ENCODE peak calls at places on chromosome 13, in five cellular contexts. S is A673, P is foreskin fibroblast, Y is suprapubic skin, H is NCI-H1436 treated with DMSO at 0.1 percent for 48 hours. I is an unnamed sample.

GRCh38 chr13:27667946-27668345 is 46.3 kb downstream of the POLR1D start:
- DNase-seq in S (no peak), P (no peak), Y (no peak), H (no peak), I (no peak)

GRCh38 chr13:100389617-100390016 is 199.0 kb downstream of the GGACT start:
- DNase-seq in S (no peak), P (no peak), Y (no peak), H (no peak), I (no peak)

GRCh38 chr13:31444266-31444862 is 244.6 kb downstream of the B3GLCT start:
- DNase-seq in S (no peak), P (peak), Y (no peak), H (no peak), I (peak)

GRCh38 chr13:111448504-111448903 is 128.1 kb downstream of the TEX29 start:
- DNase-seq in S (no peak), P (no peak), Y (no peak), H (no peak), I (no peak)

GRCh38 chr13:95956589-95957148 is 96.5 kb downstream of the UGGT2 start:
- DNase-seq in S (no peak), P (peak), Y (no peak), H (no peak), I (no peak)

GRCh38 chr13:27960362-27961226 is 8.5 kb downstream of the CDX2 start:
- DNase-seq in S (peak), P (peak), Y (no peak), H (no peak), I (peak)

GRCh38 chr13:99419591-99420243 is 81.6 kb upstream of the TM9SF2 start:
- DNase-seq in S (no peak), P (no peak), Y (peak), H (no peak), I (no peak)

GRCh38 chr13:25046985-25047660 is 48.8 kb upstream of the PABPC3 start:
- DNase-seq in S (peak), P (peak), Y (no peak), H (no peak), I (peak)

GRCh38 chr13:100454876-100455275 is 133.7 kb downstream of the GGACT start:
- DNase-seq in S (peak), P (peak), Y (no peak), H (no peak), I (no peak)

GRCh38 chr13:88461272-88462009 is 790.3 kb downstream of the SLITRK5 start:
- DNase-seq in S (no peak), P (no peak), Y (no peak), H (no peak), I (no peak)

GRCh38 chr13:108902557-108903155 is 273.2 kb downstream of the MYO16 start:
- DNase-seq in S (no peak), P (peak), Y (no peak), H (no peak), I (no peak)

GRCh38 chr13:89856512-89856911 is 1491.0 kb upstream of the MIR17HG start:
- DNase-seq in S (no peak), P (no peak), Y (no peak), H (no peak), I (peak)

GRCh38 chr13:44853641-44854040 is 135.6 kb downstream of the NUFIP1 start:
- DNase-seq in S (no peak), P (peak), Y (no peak), H (no peak), I (no peak)

GRCh38 chr13:100442095-100442832 is 146.3 kb downstream of the GGACT start:
- DNase-seq in S (no peak), P (no peak), Y (no peak), H (no peak), I (no peak)

GRCh38 chr13:90414691-90415596 is 932.5 kb upstream of the MIR17HG start:
- DNase-seq in S (peak), P (peak), Y (no peak), H (no peak), I (no peak)

GRCh38 chr13:113211774-113212173 is 2.4 kb downstream of the CUL4A start:
- DNase-seq in S (peak), P (no peak), Y (no peak), H (no peak), I (peak)

GRCh38 chr13:112627161-112627560 is 39.2 kb upstream of the TUBGCP3 start:
- DNase-seq in S (no peak), P (no peak), Y (no peak), H (no peak), I (no peak)

GRCh38 chr13:37039908-37040307 is 19.6 kb downstream of the SUPT20H start:
- DNase-seq in S (no peak), P (no peak), Y (no peak), H (no peak), I (no peak)

GRCh38 chr13:66117573-66117972 is 1112.6 kb downstream of the PCDH9 start:
- DNase-seq in S (no peak), P (no peak), Y (no peak), H (no peak), I (no peak)

GRCh38 chr13:99442273-99442895 is 58.9 kb upstream of the TM9SF2 start:
- DNase-seq in S (peak), P (peak), Y (no peak), H (no peak), I (peak)

GRCh38 chr13:44140146-44140545 is 233.5 kb upstream of the SERP2 start:
- DNase-seq in S (no peak), P (no peak), Y (no peak), H (peak), I (peak)

GRCh38 chr13:105466376-105466775 is 1069.1 kb downstream of the EFNB2 start:
- DNase-seq in S (no peak), P (no peak), Y (no peak), H (no peak), I (peak)

GRCh38 chr13:31848621-31849020 is 109.3 kb downstream of the RXFP2 start:
- DNase-seq in S (no peak), P (no peak), Y (no peak), H (no peak), I (no peak)

GRCh38 chr13:24997367-24997967 is 98.5 kb upstream of the PABPC3 start:
- DNase-seq in S (peak), P (peak), Y (no peak), H (no peak), I (peak)

GRCh38 chr13:107124129-107124718 is 556.3 kb upstream of the ARGLU1 start:
- DNase-seq in S (peak), P (peak), Y (no peak), H (no peak), I (peak)

GRCh38 chr13:65756071-65756671 is 1474.0 kb downstream of the PCDH9 start:
- DNase-seq in S (no peak), P (no peak), Y (no peak), H (no peak), I (no peak)

GRCh38 chr13:80841346-80841882 is 500.5 kb upstream of the SPRY2 start:
- DNase-seq in S (no peak), P (peak), Y (no peak), H (no peak), I (no peak)

GRCh38 chr13:30504081-30504480 is 38.3 kb upstream of the HMGB1 start:
- DNase-seq in S (no peak), P (peak), Y (no peak), H (no peak), I (peak)

GRCh38 chr13:105153626-105154025 is 1381.8 kb downstream of the EFNB2 start:
- DNase-seq in S (no peak), P (peak), Y (no peak), H (no peak), I (no peak)

GRCh38 chr13:73741742-73742141 is 392.5 kb downstream of the KLF12 start:
- DNase-seq in S (no peak), P (no peak), Y (no peak), H (no peak), I (peak)

GRCh38 chr13:68275758-68276157 is 1045.6 kb upstream of the PCDH9 start:
- DNase-seq in S (no peak), P (no peak), Y (no peak), H (no peak), I (no peak)